ENCODE peak calls at places on chromosomes 7 and 10, in seven cellular contexts. S is activated effector memory CD4-positive, alpha-beta T cell treated with anti-CD3 and anti-CD28 coated beads, Interleukin-2, amount 50 U/mL, for 16 hours; D is NCI-H2029; I is T-helper 2 cell treated with Interferon-gamma antibody and Interleukin-4, amounts not matched to agents 5 μg/mL and 100 μg/mL, for 36 hours; C is suprapubic skin; G is nephron progenitor cell; J is posterior vena cava. O is an unnamed sample.

GRCh38 chr10:132204078-132204780 is 17.5 kb downstream of the DPYSL4 start:
- DNase-seq in G (no peak), I (no peak), S (no peak), J (no peak), C (no peak), D (no peak), O (no peak)

GRCh38 chr7:153638821-153639435 is 413.3 kb upstream of the DPP6 start:
- DNase-seq in G (no peak), J (no peak), I (no peak), D (no peak), C (no peak), S (no peak), O (no peak)

GRCh38 chr10:131891196-131891928 is 9.4 kb upstream of the PPP2R2D start:
- DNase-seq in C (no peak), I (no peak), S (no peak), G (peak; percentile 61), D (no peak), J (peak; percentile 77), O (no peak)

GRCh38 chr7:80155374-80155773 is 20.7 kb downstream of the GNAI1 start:
- DNase-seq in G (no peak), C (no peak), D (no peak), S (no peak), J (no peak), I (no peak), O (no peak)

GRCh38 chr7:4960363-4960762 is 1.4 kb upstream of the MMD2 start:
- DNase-seq in I (no peak), J (no peak), G (no peak), S (peak; percentile 56), D (no peak), C (no peak), O (no peak)

GRCh38 chr10:104255244-104255981 is 721 bp downstream of the GSTO1 start:
- DNase-seq in S (no peak), D (no peak), C (no peak), G (no peak), I (peak; percentile 21), J (no peak), O (no peak)

GRCh38 chr7:127962589-127963361 is 68.5 kb downstream of the LRRC4 start:
- DNase-seq in J (no peak), C (no peak), I (no peak), S (no peak), G (no peak), D (peak; percentile 17), O (no peak)

GRCh38 chr10:61744469-61744868 is 81.7 kb downstream of the CABCOCO1 start:
- DNase-seq in S (no peak), J (no peak), C (no peak), G (no peak), D (no peak), I (no peak), O (no peak)

GRCh38 chr7:137135654-137136350 is 207.7 kb downstream of the PTN start:
- DNase-seq in C (no peak), J (no peak), D (no peak), I (no peak), S (no peak), G (no peak), O (no peak)

GRCh38 chr7:117193564-117193963 is 129.3 kb downstream of the WNT2 start:
- DNase-seq in C (no peak), S (no peak), G (no peak), I (no peak), D (no peak), J (no peak), O (no peak)

GRCh38 chr10:72328045-72328828 is 26.5 kb downstream of the DNAJB12 start:
- DNase-seq in S (peak; percentile 68), I (peak; percentile 29), J (peak; percentile 90), D (no peak), C (peak; percentile 80), G (peak; percentile 70), O (no peak)

GRCh38 chr10:97726636-97727178 is 10.2 kb upstream of the ZFYVE27 start:
- DNase-seq in C (no peak), S (no peak), G (peak; percentile 39), D (no peak), I (no peak), J (no peak), O (peak; percentile 85)

GRCh38 chr10:84755311-84755710 is 426.9 kb downstream of the CCSER2 start:
- DNase-seq in S (no peak), D (no peak), J (no peak), G (no peak), I (no peak), C (no peak), O (no peak)

GRCh38 chr7:81690251-81690650 is 79.6 kb downstream of the HGF start:
- DNase-seq in S (no peak), G (peak; percentile 1), J (no peak), D (no peak), C (no peak), I (no peak), O (peak; percentile 45)

GRCh38 chr10:15489431-15489830 is 118.3 kb upstream of the FAM171A1 start:
- DNase-seq in S (no peak), D (no peak), J (no peak), C (no peak), G (no peak), I (no peak), O (no peak)

GRCh38 chr10:70931168-70931805 is 42.9 kb upstream of the PCBD1 start:
- DNase-seq in C (no peak), J (no peak), D (no peak), I (no peak), G (no peak), S (no peak), O (no peak)

GRCh38 chr10:97713351-97713827 is at the start of gene MARVELD1:
- DNase-seq in I (no peak), C (peak; percentile 90), J (peak; percentile 95), D (no peak), G (peak; percentile 78), S (no peak), O (no peak)

GRCh38 chr10:79380918-79381775 is 33.9 kb downstream of the PPIF start:
- DNase-seq in I (no peak), G (no peak), C (peak; percentile 66), D (no peak), J (peak; percentile 81), S (peak; percentile 55), O (no peak)

GRCh38 chr10:73810735-73811465 is 498 bp downstream of the NDST2 start:
- DNase-seq in D (no peak), C (no peak), G (peak; percentile 51), S (peak; percentile 84), J (peak; percentile 86), I (peak; percentile 57), O (no peak)

GRCh38 chr7:31172071-31172470 is 120.0 kb downstream of the ADCYAP1R1 start:
- DNase-seq in C (no peak), G (no peak), D (no peak), S (no peak), I (no peak), J (no peak), O (no peak)

GRCh38 chr7:51123322-51124021 is 193.1 kb downstream of the COBL start:
- DNase-seq in J (no peak), S (peak; percentile 85), G (no peak), C (peak; percentile 70), I (peak; percentile 85), D (no peak), O (no peak)

GRCh38 chr10:44195120-44196007 is 189.5 kb downstream of the CXCL12 start:
- DNase-seq in C (no peak), J (peak; percentile 90), S (no peak), G (no peak), I (no peak), D (no peak), O (no peak)

GRCh38 chr7:74483402-74484336 is 30.0 kb downstream of the GTF2IRD1 start:
- DNase-seq in C (no peak), S (no peak), D (no peak), J (no peak), G (no peak), I (no peak), O (no peak)

GRCh38 chr10:14399641-14400040 is 68.9 kb upstream of the FRMD4A start:
- DNase-seq in G (no peak), C (no peak), I (no peak), D (no peak), J (no peak), S (no peak), O (no peak)

GRCh38 chr7:748446-748845 is 21.4 kb upstream of the PRKAR1B start:
- DNase-seq in D (no peak), S (peak; percentile 55), C (peak; percentile 40), J (peak; percentile 59), G (no peak), I (no peak), O (no peak)

GRCh38 chr7:17099083-17099973 is 199.1 kb upstream of the AHR start:
- DNase-seq in I (no peak), C (peak; percentile 63), S (no peak), G (no peak), J (no peak), D (no peak), O (no peak)

GRCh38 chr10:125720002-125720382 is 483 bp downstream of the EDRF1 start:
- DNase-seq in I (no peak), D (peak; percentile 8), G (no peak), J (no peak), S (no peak), C (no peak), O (no peak)

GRCh38 chr7:117153016-117153415 is 169.8 kb downstream of the WNT2 start:
- DNase-seq in G (no peak), C (no peak), D (no peak), S (no peak), I (no peak), J (no peak), O (no peak)

GRCh38 chr10:84603971-84604370 is 275.6 kb downstream of the CCSER2 start:
- DNase-seq in D (no peak), I (no peak), S (no peak), G (no peak), C (no peak), J (no peak), O (no peak)

GRCh38 chr7:47093254-47093798 is 488.6 kb downstream of the TNS3 start:
- DNase-seq in D (no peak), C (no peak), J (no peak), S (no peak), I (no peak), G (no peak), O (no peak)

GRCh38 chr10:7085147-7085912 is 325.5 kb downstream of the SFMBT2 start:
- DNase-seq in J (no peak), S (no peak), I (no peak), D (no peak), C (no peak), G (no peak), O (no peak)

O was measured in iPS DF 19.7.